ENCODE peak calls at places on chromosomes 12 and 14, in eight cellular contexts. C, X, J, E, P, K, S and Y are unnamed samples.

GRCh38 chr12:90090929-90091651 is 382.5 kb upstream of the ATP2B1 start:
- DNase-seq in C (peak), X (peak), J (peak), E (no peak), P (no peak), K (peak), S (no peak), Y (peak)

GRCh38 chr14:105074601-105075053 is 9.4 kb upstream of the GPR132 start:
- DNase-seq in C (no peak), X (no peak), J (no peak), E (no peak), P (no peak), K (peak), S (no peak), Y (peak)

GRCh38 chr14:76138758-76139723 is 12.7 kb upstream of the GPATCH2L start:
- DNase-seq in C (no peak), X (no peak), J (no peak), E (no peak), P (no peak), K (no peak), S (no peak), Y (no peak)

GRCh38 chr14:92495041-92495440 is 18.5 kb upstream of the RIN3 start:
- DNase-seq in C (peak), X (peak), J (peak), E (no peak), P (no peak), K (peak), S (no peak), Y (no peak)

GRCh38 chr14:24334431-24335271 is at the start of gene ADCY4:
- DNase-seq in C (no peak), X (no peak), J (no peak), E (no peak), P (no peak), K (peak), S (no peak), Y (no peak)

GRCh38 chr12:127548123-127548553 is 718.8 kb upstream of the TMEM132C start:
- DNase-seq in C (no peak), X (peak), J (no peak), E (no peak), P (no peak), K (no peak), S (no peak), Y (no peak)

GRCh38 chr14:37247777-37248461 is 50.2 kb downstream of the MIPOL1 start:
- DNase-seq in C (no peak), X (no peak), J (no peak), E (no peak), P (no peak), K (no peak), S (no peak), Y (no peak)

GRCh38 chr14:90760591-90761316 is 55.5 kb downstream of the TTC7B start:
- DNase-seq in C (no peak), X (peak), J (peak), E (no peak), P (no peak), K (no peak), S (no peak), Y (no peak)

GRCh38 chr12:131002271-131002670 is 48.6 kb downstream of the ADGRD1 start:
- DNase-seq in C (no peak), X (no peak), J (no peak), E (no peak), P (peak), K (no peak), S (no peak), Y (no peak)

GRCh38 chr12:644818-645552 is 18.3 kb downstream of the NINJ2 start:
- DNase-seq in C (no peak), X (no peak), J (peak), E (no peak), P (no peak), K (peak), S (no peak), Y (no peak)

GRCh38 chr14:95043732-95044462 is 113.4 kb downstream of the DICER1 start:
- DNase-seq in C (no peak), X (no peak), J (no peak), E (no peak), P (no peak), K (no peak), S (no peak), Y (peak)

GRCh38 chr12:62925680-62926079 is 9.3 kb downstream of the PPM1H start:
- DNase-seq in C (no peak), X (no peak), J (no peak), E (no peak), P (no peak), K (no peak), S (no peak), Y (no peak)

GRCh38 chr14:99925471-99925870 is 132.3 kb downstream of the EML1 start:
- DNase-seq in C (no peak), X (no peak), J (no peak), E (no peak), P (no peak), K (no peak), S (no peak), Y (no peak)

GRCh38 chr12:58745348-58746125 is 174.8 kb downstream of the LRIG3 start:
- DNase-seq in C (peak), X (peak), J (no peak), E (no peak), P (no peak), K (no peak), S (no peak), Y (no peak)

GRCh38 chr14:61973981-61974380 is 211.8 kb downstream of the SNAPC1 start:
- DNase-seq in C (no peak), X (peak), J (peak), E (no peak), P (no peak), K (no peak), S (no peak), Y (no peak)

GRCh38 chr12:65526311-65526710 is 247.8 kb downstream of the MSRB3 start:
- DNase-seq in C (no peak), X (peak), J (no peak), E (no peak), P (no peak), K (no peak), S (no peak), Y (no peak)

GRCh38 chr12:52025301-52026172 is 18.8 kb downstream of the TAMALIN start:
- DNase-seq in C (peak), X (peak), J (peak), E (peak), P (peak), K (peak), S (peak), Y (peak)

GRCh38 chr14:70995671-70996070 is 88.4 kb downstream of the PCNX1 start:
- DNase-seq in C (no peak), X (peak), J (no peak), E (no peak), P (no peak), K (no peak), S (no peak), Y (no peak)

GRCh38 chr12:132154341-132154761 is 10.1 kb downstream of the NOC4L start:
- DNase-seq in C (no peak), X (no peak), J (no peak), E (no peak), P (no peak), K (no peak), S (no peak), Y (no peak)

GRCh38 chr12:27142102-27142721 is 59.8 kb upstream of the C12orf71 start:
- DNase-seq in C (peak), X (peak), J (peak), E (peak), P (peak), K (no peak), S (peak), Y (peak)

GRCh38 chr14:79834856-79835255 is 376.4 kb downstream of the DIO2 start:
- DNase-seq in C (no peak), X (no peak), J (no peak), E (no peak), P (no peak), K (no peak), S (no peak), Y (no peak)

GRCh38 chr12:108825205-108825950 is 32.0 kb downstream of the SSH1 start:
- DNase-seq in C (no peak), X (peak), J (peak), E (no peak), P (peak), K (no peak), S (no peak), Y (no peak)

GRCh38 chr14:39621223-39621622 is 189.0 kb upstream of the FBXO33 start:
- DNase-seq in C (no peak), X (no peak), J (no peak), E (no peak), P (no peak), K (no peak), S (no peak), Y (no peak)

GRCh38 chr14:51792819-51793218 is 67.6 kb upstream of the GNG2 start:
- DNase-seq in C (no peak), X (peak), J (peak), E (no peak), P (no peak), K (no peak), S (no peak), Y (no peak)

GRCh38 chr12:43294147-43294546 is 257.9 kb downstream of the ADAMTS20 start:
- DNase-seq in C (no peak), X (no peak), J (no peak), E (no peak), P (no peak), K (no peak), S (no peak), Y (no peak)

GRCh38 chr14:37343307-37344094 is 145.8 kb downstream of the MIPOL1 start:
- DNase-seq in C (no peak), X (peak), J (no peak), E (no peak), P (no peak), K (no peak), S (no peak), Y (no peak)

GRCh38 chr14:104547998-104548700 is 31.4 kb upstream of the C14orf180 start:
- DNase-seq in C (no peak), X (no peak), J (no peak), E (no peak), P (no peak), K (peak), S (no peak), Y (peak)

GRCh38 chr14:39029789-39030188 is 73.2 kb downstream of the SEC23A start:
- DNase-seq in C (no peak), X (no peak), J (no peak), E (no peak), P (no peak), K (no peak), S (no peak), Y (no peak)

GRCh38 chr12:38142974-38143373 is 173.6 kb upstream of the ALG10B start:
- DNase-seq in C (no peak), X (no peak), J (no peak), E (no peak), P (no peak), K (no peak), S (no peak), Y (no peak)

GRCh38 chr14:38578278-38578681 is 322.4 kb upstream of the CLEC14A start:
- DNase-seq in C (no peak), X (no peak), J (peak), E (no peak), P (no peak), K (no peak), S (no peak), Y (no peak)

GRCh38 chr14:54632452-54632851 is 65.5 kb downstream of the SAMD4A start:
- DNase-seq in C (no peak), X (no peak), J (no peak), E (no peak), P (no peak), K (no peak), S (no peak), Y (no peak)

GRCh38 chr12:47032644-47033043 is 46.8 kb upstream of the PCED1B start:
- DNase-seq in C (no peak), X (peak), J (peak), E (no peak), P (peak), K (no peak), S (no peak), Y (no peak)

GRCh38 chr14:32329146-32329545 is at the start of gene AKAP6:
- DNase-seq in C (no peak), X (no peak), J (no peak), E (no peak), P (no peak), K (no peak), S (no peak), Y (no peak)

GRCh38 chr12:108459106-108459505 is 56.0 kb upstream of the FICD start:
- DNase-seq in C (no peak), X (no peak), J (no peak), E (no peak), P (no peak), K (no peak), S (no peak), Y (no peak)

GRCh38 chr14:61300754-61301153 is 19.6 kb upstream of the TMEM30B start:
- DNase-seq in C (no peak), X (no peak), J (no peak), E (no peak), P (no peak), K (no peak), S (no peak), Y (no peak)

GRCh38 chr14:73666583-73666982 is 21.8 kb downstream of the DNAL1 start:
- DNase-seq in C (no peak), X (no peak), J (no peak), E (no peak), P (no peak), K (no peak), S (no peak), Y (no peak)

GRCh38 chr12:10235761-10236631 is 23.3 kb downstream of the GABARAPL1 start:
- DNase-seq in C (no peak), X (peak), J (peak), E (no peak), P (peak), K (no peak), S (peak), Y (no peak)

GRCh38 chr14:101908795-101909194 is 55.6 kb upstream of the DYNC1H1 start:
- DNase-seq in C (no peak), X (no peak), J (no peak), E (no peak), P (no peak), K (no peak), S (no peak), Y (no peak)

GRCh38 chr12:50053583-50053982 is 3.8 kb upstream of the ASIC1 start:
- DNase-seq in C (no peak), X (no peak), J (no peak), E (no peak), P (no peak), K (no peak), S (no peak), Y (no peak)

GRCh38 chr12:50052544-50052943 is 4.9 kb upstream of the ASIC1 start:
- DNase-seq in C (no peak), X (no peak), J (no peak), E (no peak), P (no peak), K (no peak), S (no peak), Y (no peak)

GRCh38 chr12:50050410-50051280 is 6.8 kb upstream of the ASIC1 start:
- DNase-seq in C (no peak), X (peak), J (peak), E (peak), P (no peak), K (peak), S (no peak), Y (peak)

GRCh38 chr12:50050119-50050385 is 7.3 kb upstream of the ASIC1 start:
- DNase-seq in C (no peak), X (no peak), J (no peak), E (no peak), P (no peak), K (no peak), S (no peak), Y (no peak)

GRCh38 chr12:50052964-50053363 is 4.4 kb upstream of the ASIC1 start:
- DNase-seq in C (no peak), X (no peak), J (no peak), E (no peak), P (no peak), K (no peak), S (no peak), Y (no peak)
- TF ChIP-seq CTCF in C (peak), X (no peak), J (no peak), E (no peak), P (no peak), K (no peak), S (no peak), Y (no peak)

GRCh38 chr12:1878214-1878613 is 40.2 kb downstream of the CACNA2D4 start:
- DNase-seq in C (no peak), X (no peak), J (no peak), E (no peak), P (no peak), K (no peak), S (no peak), Y (no peak)
- H3K4me3 ChIP-seq in C (no peak), X (no peak), J (no peak), E (no peak), P (no peak), K (no peak), S (no peak), Y (no peak)

GRCh38 chr12:76694369-76694768 is 69.5 kb upstream of the ZDHHC17 start:
- DNase-seq in C (no peak), X (no peak), J (no peak), E (no peak), P (no peak), K (no peak), S (no peak), Y (no peak)

GRCh38 chr12:76690916-76691700 is 72.8 kb upstream of the ZDHHC17 start:
- DNase-seq in C (no peak), X (no peak), J (peak), E (no peak), P (no peak), K (no peak), S (no peak), Y (no peak)

GRCh38 chr12:76685246-76685678 is 78.7 kb upstream of the ZDHHC17 start:
- DNase-seq in C (no peak), X (peak), J (peak), E (peak), P (no peak), K (no peak), S (no peak), Y (no peak)

GRCh38 chr12:76688001-76688400 is 75.9 kb upstream of the ZDHHC17 start:
- DNase-seq in C (no peak), X (peak), J (no peak), E (no peak), P (no peak), K (no peak), S (no peak), Y (no peak)

DNA sequence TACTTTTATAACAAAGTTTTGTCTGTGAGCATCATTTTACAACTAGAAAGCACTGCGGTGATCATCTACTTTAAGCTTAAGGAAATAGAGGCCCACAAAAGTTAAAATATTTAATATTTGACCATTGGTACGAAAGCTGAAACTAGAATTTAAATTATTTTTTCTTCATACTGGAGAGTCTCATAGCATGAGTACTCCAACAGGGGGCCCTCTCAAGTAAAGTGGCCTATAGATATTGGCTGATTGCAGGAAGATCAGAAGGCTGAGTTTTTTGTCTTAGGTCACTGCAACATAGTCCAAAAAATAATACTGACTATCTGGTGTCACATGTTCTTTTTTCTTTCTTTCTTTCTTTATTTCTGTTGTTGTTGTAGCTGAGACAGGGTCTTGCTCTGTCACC is 75.3 kb upstream of the ZDHHC17 start:
- DNase-seq in C (no peak), X (no peak), J (no peak), E (no peak), P (peak), K (no peak), S (no peak), Y (no peak)
- TF ChIP-seq CTCF in C (peak), X (peak), J (peak), E (no peak), P (no peak), K (no peak), S (peak), Y (no peak)

DNA sequence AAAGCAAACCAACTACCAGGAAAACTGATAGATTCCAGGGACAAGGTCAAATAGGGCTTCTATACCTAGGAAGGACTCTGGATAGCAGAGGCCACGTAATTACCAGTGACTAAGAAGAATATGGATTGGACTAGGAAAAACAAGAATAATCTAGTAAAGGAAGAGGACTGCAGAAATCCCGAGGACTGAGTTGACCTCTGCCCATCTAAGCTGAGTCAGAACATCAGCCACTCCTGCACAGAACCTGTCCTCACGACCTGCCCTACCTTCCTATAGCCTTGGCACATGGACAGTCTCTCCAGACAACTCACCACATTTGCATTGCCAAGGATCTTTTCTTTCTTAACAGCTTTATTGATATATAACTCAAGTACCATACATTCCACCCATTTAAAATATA is 2.3 kb downstream of the OR6J1 start:
- DNase-seq in C (no peak), X (no peak), J (no peak), E (no peak), P (no peak), K (no peak), S (no peak), Y (no peak)
- H3K4me3 ChIP-seq in C (no peak), X (no peak), J (no peak), E (no peak), P (no peak), K (no peak), S (no peak), Y (no peak)

DNA sequence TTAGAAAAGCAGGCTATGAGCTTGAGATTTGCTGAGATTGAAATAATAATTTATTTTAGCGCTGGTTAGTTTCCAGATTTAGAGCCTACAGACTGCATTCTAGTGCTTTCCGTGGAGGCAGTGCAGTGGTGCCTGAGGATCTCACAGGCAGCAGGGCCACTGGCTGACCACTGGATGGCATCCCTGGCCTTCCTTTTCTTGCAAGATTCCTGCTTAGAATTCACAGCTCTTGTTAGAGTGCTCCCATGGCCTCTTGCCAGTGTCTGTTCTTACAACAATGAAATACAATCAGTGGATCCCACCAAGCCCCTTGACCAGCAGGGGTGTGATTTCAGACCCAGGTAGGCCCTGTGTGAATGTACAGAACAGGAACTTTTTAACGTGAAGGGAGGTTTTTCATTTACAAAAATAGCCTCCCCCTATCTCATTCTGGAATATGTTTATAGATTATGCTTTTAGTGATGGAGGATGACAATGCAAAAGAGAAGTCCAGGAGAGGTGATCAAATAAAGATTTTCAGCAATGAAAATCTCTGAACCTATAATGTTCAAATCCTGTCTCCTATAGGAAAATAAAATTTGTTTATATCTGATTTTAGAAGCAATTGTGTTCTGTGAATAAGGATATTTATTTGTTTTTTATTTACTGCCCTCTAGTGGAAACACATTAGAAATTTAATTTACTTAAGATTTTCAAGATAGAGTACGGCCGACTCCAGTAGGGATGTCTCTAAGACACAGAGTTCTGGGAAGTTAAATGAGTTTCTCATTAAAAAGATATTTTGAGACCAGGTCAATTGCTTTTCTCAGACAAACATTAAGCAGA is 362.2 kb upstream of the STXBP6 start:
- DNase-seq in C (no peak), X (no peak), J (peak), E (no peak), P (no peak), K (no peak), S (no peak), Y (no peak)
- TF ChIP-seq CTCF in C (no peak), X (peak), J (peak), E (no peak), P (no peak), K (no peak), S (no peak), Y (no peak)